ENCODE peak calls at places on chromosomes 1 and 21, in seven cellular contexts. One of them, this sample, is unnamed.
A peak's percentile ranks its signal among the peaks of the same experiment; 100 is the strongest.

GRCh38 chr1:234914606-234915290 is 213.9 kb downstream of the TOMM20 start:
- DNase-seq in AG04449: no peak
- DNase-seq in germinal center: no peak
- DNase-seq in GM13977: no peak
- DNase-seq in T-helper 17 cell: no peak
- DNase-seq in GM19239: no peak
- DNase-seq in activated CD8-positive, alpha-beta memory T cell treated with anti-CD3 and anti-CD28 coated beads for 4 hours: no peak
- DNase-seq in this sample: no peak

GRCh38 chr1:167542109-167543032 is 11.2 kb downstream of the CREG1 start:
- DNase-seq in AG04449: no peak
- DNase-seq in germinal center: no peak
- DNase-seq in GM13977: no peak
- DNase-seq in T-helper 17 cell: no peak
- DNase-seq in GM19239: no peak
- DNase-seq in activated CD8-positive, alpha-beta memory T cell treated with anti-CD3 and anti-CD28 coated beads for 4 hours: no peak
- DNase-seq in this sample: no peak

GRCh38 chr1:63904826-63905225 is 131.0 kb downstream of the ROR1 start:
- DNase-seq in AG04449: no peak
- DNase-seq in germinal center: no peak
- DNase-seq in GM13977: no peak
- DNase-seq in T-helper 17 cell: no peak
- DNase-seq in GM19239: no peak
- DNase-seq in activated CD8-positive, alpha-beta memory T cell treated with anti-CD3 and anti-CD28 coated beads for 4 hours: no peak
- DNase-seq in this sample: no peak

GRCh38 chr1:36115200-36115669 is 9.8 kb downstream of the COL8A2 start:
- DNase-seq in AG04449: peak; percentile 55
- DNase-seq in germinal center: no peak
- DNase-seq in GM13977: no peak
- DNase-seq in T-helper 17 cell: no peak
- DNase-seq in GM19239: no peak
- DNase-seq in activated CD8-positive, alpha-beta memory T cell treated with anti-CD3 and anti-CD28 coated beads for 4 hours: no peak
- DNase-seq in this sample: no peak

GRCh38 chr21:16305686-16306085 is 575.9 kb downstream of the USP25 start:
- DNase-seq in AG04449: no peak
- DNase-seq in germinal center: no peak
- DNase-seq in GM13977: no peak
- DNase-seq in T-helper 17 cell: no peak
- DNase-seq in GM19239: no peak
- DNase-seq in activated CD8-positive, alpha-beta memory T cell treated with anti-CD3 and anti-CD28 coated beads for 4 hours: no peak
- DNase-seq in this sample: no peak

GRCh38 chr1:41622402-41622801 is 137.9 kb upstream of the EDN2 start:
- DNase-seq in AG04449: no peak
- DNase-seq in germinal center: no peak
- DNase-seq in GM13977: no peak
- DNase-seq in T-helper 17 cell: no peak
- DNase-seq in GM19239: no peak
- DNase-seq in activated CD8-positive, alpha-beta memory T cell treated with anti-CD3 and anti-CD28 coated beads for 4 hours: no peak
- DNase-seq in this sample: no peak

GRCh38 chr1:89274431-89274857 is 1.8 kb upstream of the GBP5 start:
- DNase-seq in AG04449: no peak
- DNase-seq in germinal center: no peak
- DNase-seq in GM13977: no peak
- DNase-seq in T-helper 17 cell: no peak
- DNase-seq in GM19239: no peak
- DNase-seq in activated CD8-positive, alpha-beta memory T cell treated with anti-CD3 and anti-CD28 coated beads for 4 hours: no peak
- DNase-seq in this sample: no peak

GRCh38 chr1:229694053-229694693 is 68.1 kb downstream of the URB2 start:
- DNase-seq in AG04449: peak; percentile 26
- DNase-seq in germinal center: no peak
- DNase-seq in GM13977: no peak
- DNase-seq in T-helper 17 cell: no peak
- DNase-seq in GM19239: no peak
- DNase-seq in activated CD8-positive, alpha-beta memory T cell treated with anti-CD3 and anti-CD28 coated beads for 4 hours: no peak
- DNase-seq in this sample: no peak

GRCh38 chr1:24085546-24085945 is 26.4 kb downstream of the MYOM3 start:
- DNase-seq in AG04449: no peak
- DNase-seq in germinal center: no peak
- DNase-seq in GM13977: no peak
- DNase-seq in T-helper 17 cell: no peak
- DNase-seq in GM19239: no peak
- DNase-seq in activated CD8-positive, alpha-beta memory T cell treated with anti-CD3 and anti-CD28 coated beads for 4 hours: no peak
- DNase-seq in this sample: no peak

This sample was measured in GM13976.